ENCODE peak calls at places on chromosomes 16 and 17, in six cellular contexts. B is HCT116, R is GM12878, I is HepG2, F is K562, G is SK-N-SH. W is an unnamed sample.

GRCh38 chr16:17382514-17382913 is 88.2 kb downstream of the XYLT1 start:
- DNase-seq in G (peak; percentile 70), B (no peak), I (no peak), F (no peak), R (no peak), W (no peak)

GRCh38 chr16:84408314-84408690 is 40.0 kb downstream of the ATP2C2 start:
- DNase-seq in F (no peak), G (no peak), B (no peak), R (no peak), I (no peak), W (no peak)

GRCh38 chr17:46782250-46782953 is 36.1 kb downstream of the WNT3 start:
- DNase-seq in I (peak; percentile 62), G (peak; percentile 82), F (peak; percentile 79), R (no peak), B (no peak), W (peak; percentile 85)

GRCh38 chr16:85398050-85398451 is 215.1 kb upstream of the GSE1 start:
- DNase-seq in G (no peak), I (no peak), R (no peak), B (no peak), F (no peak), W (no peak)

GRCh38 chr16:1357906-1358566 is 6.3 kb downstream of the GNPTG start:
- DNase-seq in F (no peak), I (no peak), B (peak; percentile 64), G (no peak), R (no peak), W (no peak)

GRCh38 chr17:5676012-5676411 is 91.7 kb upstream of the NLRP1 start:
- DNase-seq in I (no peak), F (no peak), G (no peak), B (no peak), R (peak; percentile 2), W (no peak)

GRCh38 chr16:20969386-20969785 is 68.8 kb downstream of the LYRM1 start:
- DNase-seq in R (no peak), B (no peak), F (no peak), G (no peak), I (no peak), W (no peak)

GRCh38 chr17:82358467-82359350 is at the start of gene TEX19:
- DNase-seq in I (no peak), B (no peak), G (peak; percentile 72), F (peak; percentile 73), R (no peak), W (peak; percentile 72)

GRCh38 chr17:12492450-12492849 is 173.2 kb upstream of the MYOCD start:
- DNase-seq in G (no peak), B (no peak), R (no peak), F (no peak), I (no peak), W (no peak)

GRCh38 chr16:57264950-57265371 is 19.5 kb downstream of the PLLP start:
- DNase-seq in B (no peak), I (no peak), F (no peak), R (no peak), G (peak; percentile 4), W (peak; percentile 56)

GRCh38 chr17:64585146-64585545 is 77.0 kb downstream of the SMURF2 start:
- DNase-seq in R (no peak), F (no peak), I (no peak), G (no peak), B (no peak), W (no peak)

GRCh38 chr17:49821916-49822315 is 26.0 kb downstream of the TAC4 start:
- DNase-seq in R (no peak), I (no peak), F (no peak), B (no peak), G (no peak), W (no peak)

GRCh38 chr16:57658130-57658877 is 9.8 kb upstream of the ADGRG3 start:
- DNase-seq in G (no peak), B (no peak), F (no peak), R (no peak), I (no peak), W (no peak)

GRCh38 chr17:3583456-3583855 is 25.8 kb downstream of the TRPV1 start:
- DNase-seq in I (no peak), G (no peak), B (no peak), R (no peak), F (no peak), W (no peak)

GRCh38 chr17:82238562-82239201 is 9.8 kb downstream of the SLC16A3 start:
- DNase-seq in F (peak; percentile 72), B (no peak), R (no peak), G (no peak), I (no peak), W (peak; percentile 91)

GRCh38 chr17:59754547-59754946 is 47.1 kb downstream of the VMP1 start:
- DNase-seq in B (peak; percentile 99), F (peak; percentile 17), R (no peak), I (peak; percentile 95), G (no peak), W (no peak)

GRCh38 chr17:79036609-79037008 is 12.6 kb downstream of the C1QTNF1 start:
- DNase-seq in R (no peak), B (no peak), F (no peak), G (no peak), I (no peak), W (no peak)

GRCh38 chr17:43768382-43768781 is 9.8 kb upstream of the SOST start:
- DNase-seq in G (no peak), R (no peak), I (no peak), F (no peak), B (no peak), W (no peak)

GRCh38 chr17:58300336-58300735 is 19.6 kb upstream of the MPO start:
- DNase-seq in I (no peak), F (no peak), G (no peak), B (no peak), R (no peak), W (no peak)

GRCh38 chr17:75508848-75509450 is 6.4 kb downstream of the CASKIN2 start:
- DNase-seq in B (no peak), F (no peak), G (no peak), I (no peak), R (no peak), W (no peak)

GRCh38 chr17:65388911-65389310 is 172.5 kb downstream of the AXIN2 start:
- DNase-seq in I (no peak), G (no peak), F (no peak), R (no peak), B (no peak), W (no peak)

GRCh38 chr17:50794361-50794760 is 27.0 kb upstream of the ANKRD40CL start:
- DNase-seq in I (no peak), R (no peak), F (no peak), G (no peak), B (no peak), W (no peak)

GRCh38 chr17:27415090-27415795 is 41.0 kb upstream of the KSR1 start:
- DNase-seq in G (no peak), R (no peak), F (peak; percentile 35), I (no peak), B (no peak), W (no peak)

GRCh38 chr16:20398603-20399002 is 5.9 kb downstream of the PDILT start:
- DNase-seq in G (no peak), F (no peak), B (no peak), R (no peak), I (no peak), W (no peak)

GRCh38 chr16:1610841-1611653 is 825 bp downstream of the IFT140 start:
- DNase-seq in R (no peak), B (no peak), F (no peak), I (no peak), G (no peak), W (peak; percentile 14)

GRCh38 chr16:84482951-84483881 is 21.2 kb downstream of the MEAK7 start:
- DNase-seq in I (no peak), R (no peak), B (no peak), G (no peak), F (no peak), W (no peak)

GRCh38 chr16:22217890-22218730 is 12.0 kb downstream of the EEF2K start:
- DNase-seq in F (peak; percentile 76), B (no peak), G (no peak), I (no peak), R (peak; percentile 83), W (no peak)

GRCh38 chr16:27729516-27730304 is 179.8 kb downstream of the KATNIP start:
- DNase-seq in F (no peak), I (no peak), R (no peak), B (no peak), G (no peak), W (no peak)

GRCh38 chr17:57962441-57963148 is 7.4 kb upstream of the CUEDC1 start:
- DNase-seq in F (no peak), G (no peak), R (no peak), B (no peak), I (no peak), W (no peak)

GRCh38 chr16:85888405-85889331 is 10.3 kb upstream of the IRF8 start:
- DNase-seq in G (no peak), F (no peak), B (no peak), R (peak; percentile 89), I (peak; percentile 33), W (no peak)

GRCh38 chr16:78005881-78006280 is 16.5 kb upstream of the CLEC3A start:
- DNase-seq in G (no peak), F (peak; percentile 37), R (no peak), B (peak; percentile 16), I (no peak), W (no peak)

DNA sequence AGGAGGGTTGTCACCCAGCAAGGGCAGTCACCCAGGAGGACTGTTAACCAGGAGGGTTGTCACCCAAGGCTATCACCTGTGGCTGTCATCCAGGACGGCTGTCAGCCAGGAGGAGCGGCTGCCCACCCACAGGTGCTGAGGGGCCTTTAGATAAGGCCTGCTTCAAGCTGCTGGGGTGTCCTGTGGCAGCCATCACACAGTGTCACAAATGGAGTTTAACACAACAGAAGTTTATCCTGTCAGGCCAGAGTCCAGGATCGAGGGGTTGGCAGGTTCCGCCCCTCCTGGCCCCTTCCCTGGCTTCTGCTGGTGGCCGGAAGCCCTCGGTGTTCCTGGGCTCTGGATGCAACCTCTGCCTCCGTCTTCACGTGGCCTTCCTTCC is 98.3 kb downstream of the TNFRSF13B start:
- DNase-seq in G (no peak), F (no peak), B (no peak), I (no peak), R (no peak), W (no peak)
- TF ChIP-seq JUND in G (no peak), F (no peak), B (no peak), I (no peak), R (no peak), W (no peak)

DNA sequence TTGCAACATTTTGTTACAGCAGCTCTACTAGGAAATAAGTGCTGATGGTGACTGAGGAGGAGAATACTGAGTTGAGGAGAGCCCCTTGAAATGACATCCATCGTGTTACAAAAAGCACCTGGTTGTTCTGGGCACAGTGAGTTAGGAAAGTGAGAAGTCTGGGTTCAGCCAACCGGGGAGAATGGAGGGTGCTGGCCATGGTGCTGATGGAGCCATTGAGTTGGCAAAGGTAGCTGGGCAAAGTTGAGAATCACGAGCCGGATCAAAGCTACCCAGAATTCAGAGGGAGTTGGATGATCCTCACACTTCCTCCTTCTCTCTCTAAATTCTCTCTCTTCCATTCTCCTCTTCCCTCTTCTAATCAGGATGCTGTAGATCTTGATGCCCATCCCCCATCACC is 35.0 kb upstream of the ASIC2 start:
- DNase-seq in B (no peak), R (no peak), F (peak; percentile 16), G (no peak), I (no peak), W (peak; percentile 15)
- TF ChIP-seq JUND in B (no peak), R (no peak), F (no peak), G (no peak), I (no peak), W (no peak)

GRCh38 chr16:5158494-5158893 is 60.9 kb upstream of the EEF2KMT start:
- DNase-seq in I (no peak), F (no peak), R (no peak), B (no peak), G (no peak), W (no peak)
- TF ChIP-seq JUND in I (no peak), F (no peak), R (no peak), B (no peak), G (no peak), W (no peak)

GRCh38 chr17:35254107-35254802 is 11.4 kb downstream of the SLFN5 start:
- DNase-seq in B (peak; percentile 42), F (no peak), R (no peak), G (no peak), I (peak; percentile 56), W (no peak)
- TF ChIP-seq JUND in B (peak; percentile 75), F (no peak), R (no peak), G (peak; percentile 85), I (peak; percentile 18), W (peak; percentile 33)

W was measured in T47D.